ENCODE peak calls at places on chromosome 12, in nine cellular contexts. V, Y, U, X, G, H, K, M and E are unnamed samples.

GRCh38 chr12:2248087-2248900 is 195.5 kb downstream of the CACNA1C start:
- DNase-seq in V (no peak), Y (no peak), U (no peak), X (no peak), G (peak), H (peak), K (no peak), M (no peak), E (no peak)

GRCh38 chr12:4116251-4117111 is 157.1 kb upstream of the CCND2 start:
- DNase-seq in V (peak), Y (no peak), U (no peak), X (no peak), G (peak), H (no peak), K (peak), M (no peak), E (no peak)

GRCh38 chr12:27782481-27782880 is 2.4 kb upstream of the MANSC4 start:
- DNase-seq in V (no peak), Y (no peak), U (no peak), X (no peak), G (no peak), H (no peak), K (no peak), M (no peak), E (no peak)

GRCh38 chr12:26845984-26846383 is 13.0 kb upstream of the ITPR2 start:
- DNase-seq in V (no peak), Y (no peak), U (no peak), X (no peak), G (peak), H (no peak), K (no peak), M (no peak), E (peak)

GRCh38 chr12:75837700-75838099 is 193.9 kb downstream of the PHLDA1 start:
- DNase-seq in V (no peak), Y (no peak), U (peak), X (peak), G (no peak), H (no peak), K (no peak), M (no peak), E (peak)

GRCh38 chr12:132470417-132470816 is 19.5 kb upstream of the FBRSL1 start:
- DNase-seq in V (no peak), Y (no peak), U (no peak), X (no peak), G (no peak), H (no peak), K (no peak), M (no peak), E (no peak)

GRCh38 chr12:64835926-64836325 is 11.5 kb downstream of the TBC1D30 start:
- DNase-seq in V (no peak), Y (no peak), U (no peak), X (no peak), G (no peak), H (no peak), K (no peak), M (no peak), E (no peak)

GRCh38 chr12:85260904-85261303 is 19.1 kb upstream of the ALX1 start:
- DNase-seq in V (no peak), Y (no peak), U (no peak), X (no peak), G (no peak), H (no peak), K (no peak), M (no peak), E (no peak)

GRCh38 chr12:122082621-122083356 is 4.2 kb downstream of the MLXIP start:
- DNase-seq in V (no peak), Y (no peak), U (peak), X (no peak), G (no peak), H (no peak), K (no peak), M (no peak), E (no peak)

GRCh38 chr12:20320552-20320951 is 47.8 kb upstream of the PDE3A start:
- DNase-seq in V (no peak), Y (no peak), U (no peak), X (no peak), G (no peak), H (no peak), K (no peak), M (no peak), E (no peak)

GRCh38 chr12:1731019-1731687 is 40.3 kb downstream of the ADIPOR2 start:
- DNase-seq in V (no peak), Y (no peak), U (no peak), X (no peak), G (no peak), H (no peak), K (no peak), M (no peak), E (no peak)

GRCh38 chr12:122064780-122065588 is 13.6 kb upstream of the MLXIP start:
- DNase-seq in V (no peak), Y (no peak), U (peak), X (no peak), G (peak), H (peak), K (peak), M (peak), E (peak)

GRCh38 chr12:121860257-121860656 is 1.6 kb upstream of the HPD start:
- DNase-seq in V (no peak), Y (no peak), U (no peak), X (no peak), G (no peak), H (peak), K (no peak), M (no peak), E (no peak)

GRCh38 chr12:115013668-115014072 is 329.7 kb upstream of the TBX3 start:
- DNase-seq in V (no peak), Y (no peak), U (no peak), X (no peak), G (no peak), H (no peak), K (no peak), M (peak), E (no peak)

GRCh38 chr12:46553266-46553665 is 180.7 kb upstream of the SLC38A2 start:
- DNase-seq in V (peak), Y (no peak), U (no peak), X (no peak), G (peak), H (no peak), K (peak), M (no peak), E (no peak)

GRCh38 chr12:53998900-53999236 is 1.1 kb upstream of the HOXC9 start:
- DNase-seq in V (no peak), Y (no peak), U (no peak), X (no peak), G (no peak), H (no peak), K (no peak), M (peak), E (no peak)

GRCh38 chr12:100716949-100717732 is 77.4 kb upstream of the ANO4 start:
- DNase-seq in V (no peak), Y (peak), U (no peak), X (no peak), G (peak), H (peak), K (peak), M (no peak), E (peak)

GRCh38 chr12:113934060-113934829 is 31.9 kb downstream of the RBM19 start:
- DNase-seq in V (no peak), Y (no peak), U (no peak), X (no peak), G (no peak), H (no peak), K (no peak), M (no peak), E (no peak)

GRCh38 chr12:43636706-43637105 is 84.7 kb upstream of the ADAMTS20 start:
- DNase-seq in V (no peak), Y (no peak), U (no peak), X (no peak), G (no peak), H (no peak), K (no peak), M (no peak), E (no peak)

GRCh38 chr12:42421844-42422779 is 96.1 kb downstream of the PPHLN1 start:
- DNase-seq in V (no peak), Y (no peak), U (no peak), X (no peak), G (peak), H (no peak), K (peak), M (no peak), E (no peak)

GRCh38 chr12:104573-105081 is 38.1 kb downstream of the IQSEC3 start:
- DNase-seq in V (no peak), Y (no peak), U (no peak), X (no peak), G (no peak), H (peak), K (no peak), M (no peak), E (no peak)

GRCh38 chr12:20865873-20866272 is 55.4 kb downstream of the SLCO1B3 start:
- DNase-seq in V (no peak), Y (no peak), U (no peak), X (no peak), G (no peak), H (peak), K (no peak), M (no peak), E (no peak)

GRCh38 chr12:6869049-6870021 is 2.0 kb downstream of the TPI1 start:
- DNase-seq in V (peak), Y (peak), U (peak), X (peak), G (peak), H (peak), K (peak), M (peak), E (peak)

GRCh38 chr12:92495108-92495507 is 207.7 kb upstream of the PLEKHG7 start:
- DNase-seq in V (no peak), Y (no peak), U (no peak), X (no peak), G (no peak), H (no peak), K (no peak), M (no peak), E (no peak)

GRCh38 chr12:66695130-66695529 is 16.3 kb upstream of the GRIP1 start:
- DNase-seq in V (no peak), Y (no peak), U (no peak), X (no peak), G (no peak), H (peak), K (no peak), M (no peak), E (no peak)

GRCh38 chr12:112584266-112584722 is 165.5 kb downstream of the PTPN11 start:
- DNase-seq in V (no peak), Y (no peak), U (no peak), X (no peak), G (no peak), H (no peak), K (no peak), M (no peak), E (no peak)